ENCODE peak calls at places on chromosomes 5 and 9, in nine cellular contexts. One of them, this sample, is unnamed.

GRCh38 chr5:1268666-1269065 is 26.2 kb downstream of the TERT start:
- DNase-seq in NAMALWA: no peak
- DNase-seq in AML-193: no peak
- DNase-seq in BJ: no peak
- DNase-seq in naive thymus-derived CD8-positive, alpha-beta T cell: peak
- DNase-seq in stimulated activated CD4-positive, alpha-beta T cell treated with anti-CD3 and anti-CD28 coated beads, Interleukin-4, amount 100 ng/mL, for 48 hours: peak
- DNase-seq in NCI-H345: no peak
- DNase-seq in lung microvascular endothelial cell: no peak
- DNase-seq in NCI-H2029 treated with DMSO at 0.1 percent for 48 hours: no peak
- DNase-seq in this sample: peak

GRCh38 chr9:13478235-13478634 is 198.7 kb upstream of the MPDZ start:
- DNase-seq in NAMALWA: no peak
- DNase-seq in lung microvascular endothelial cell: no peak
- DNase-seq in NCI-H345: no peak
- DNase-seq in AML-193: no peak
- DNase-seq in NCI-H2029 treated with DMSO at 0.1 percent for 48 hours: no peak
- DNase-seq in stimulated activated CD4-positive, alpha-beta T cell treated with anti-CD3 and anti-CD28 coated beads, Interleukin-4, amount 100 ng/mL, for 48 hours: no peak
- DNase-seq in BJ: no peak
- DNase-seq in naive thymus-derived CD8-positive, alpha-beta T cell: no peak
- DNase-seq in this sample: no peak

GRCh38 chr9:15824310-15824709 is 271.5 kb downstream of the CCDC171 start:
- DNase-seq in naive thymus-derived CD8-positive, alpha-beta T cell: no peak
- DNase-seq in AML-193: no peak
- DNase-seq in NCI-H345: no peak
- DNase-seq in BJ: no peak
- DNase-seq in NCI-H2029 treated with DMSO at 0.1 percent for 48 hours: no peak
- DNase-seq in lung microvascular endothelial cell: peak
- DNase-seq in NAMALWA: peak
- DNase-seq in stimulated activated CD4-positive, alpha-beta T cell treated with anti-CD3 and anti-CD28 coated beads, Interleukin-4, amount 100 ng/mL, for 48 hours: no peak
- DNase-seq in this sample: no peak

GRCh38 chr5:42005561-42006153 is 80.6 kb downstream of the FBXO4 start:
- DNase-seq in NCI-H345: no peak
- DNase-seq in lung microvascular endothelial cell: peak
- DNase-seq in stimulated activated CD4-positive, alpha-beta T cell treated with anti-CD3 and anti-CD28 coated beads, Interleukin-4, amount 100 ng/mL, for 48 hours: no peak
- DNase-seq in NCI-H2029 treated with DMSO at 0.1 percent for 48 hours: no peak
- DNase-seq in NAMALWA: peak
- DNase-seq in BJ: no peak
- DNase-seq in naive thymus-derived CD8-positive, alpha-beta T cell: peak
- DNase-seq in AML-193: peak
- DNase-seq in this sample: no peak

GRCh38 chr5:120955795-120956194 is 491.7 kb downstream of the PRR16 start:
- DNase-seq in AML-193: no peak
- DNase-seq in NCI-H2029 treated with DMSO at 0.1 percent for 48 hours: no peak
- DNase-seq in BJ: no peak
- DNase-seq in stimulated activated CD4-positive, alpha-beta T cell treated with anti-CD3 and anti-CD28 coated beads, Interleukin-4, amount 100 ng/mL, for 48 hours: no peak
- DNase-seq in lung microvascular endothelial cell: no peak
- DNase-seq in NCI-H345: no peak
- DNase-seq in naive thymus-derived CD8-positive, alpha-beta T cell: no peak
- DNase-seq in NAMALWA: no peak
- DNase-seq in this sample: no peak

GRCh38 chr5:111224561-111224989 is 391 bp downstream of the CAMK4 start:
- DNase-seq in NCI-H345: peak
- DNase-seq in stimulated activated CD4-positive, alpha-beta T cell treated with anti-CD3 and anti-CD28 coated beads, Interleukin-4, amount 100 ng/mL, for 48 hours: peak
- DNase-seq in naive thymus-derived CD8-positive, alpha-beta T cell: no peak
- DNase-seq in BJ: no peak
- DNase-seq in AML-193: no peak
- DNase-seq in lung microvascular endothelial cell: no peak
- DNase-seq in NCI-H2029 treated with DMSO at 0.1 percent for 48 hours: no peak
- DNase-seq in NAMALWA: no peak
- DNase-seq in this sample: no peak

GRCh38 chr5:78293856-78294249 is 645 bp downstream of the AP3B1 start:
- DNase-seq in naive thymus-derived CD8-positive, alpha-beta T cell: no peak
- DNase-seq in BJ: no peak
- DNase-seq in NCI-H345: no peak
- DNase-seq in lung microvascular endothelial cell: peak
- DNase-seq in AML-193: no peak
- DNase-seq in NCI-H2029 treated with DMSO at 0.1 percent for 48 hours: no peak
- DNase-seq in NAMALWA: peak
- DNase-seq in stimulated activated CD4-positive, alpha-beta T cell treated with anti-CD3 and anti-CD28 coated beads, Interleukin-4, amount 100 ng/mL, for 48 hours: no peak
- DNase-seq in this sample: no peak

GRCh38 chr5:122067330-122067885 is 10.7 kb downstream of the LOX start:
- DNase-seq in naive thymus-derived CD8-positive, alpha-beta T cell: no peak
- DNase-seq in BJ: no peak
- DNase-seq in NAMALWA: no peak
- DNase-seq in stimulated activated CD4-positive, alpha-beta T cell treated with anti-CD3 and anti-CD28 coated beads, Interleukin-4, amount 100 ng/mL, for 48 hours: no peak
- DNase-seq in NCI-H345: no peak
- DNase-seq in NCI-H2029 treated with DMSO at 0.1 percent for 48 hours: no peak
- DNase-seq in AML-193: no peak
- DNase-seq in lung microvascular endothelial cell: no peak
- DNase-seq in this sample: no peak

GRCh38 chr9:113632776-113633590 is 169.5 kb downstream of the RGS3 start:
- DNase-seq in lung microvascular endothelial cell: no peak
- DNase-seq in stimulated activated CD4-positive, alpha-beta T cell treated with anti-CD3 and anti-CD28 coated beads, Interleukin-4, amount 100 ng/mL, for 48 hours: peak
- DNase-seq in BJ: no peak
- DNase-seq in NCI-H345: no peak
- DNase-seq in naive thymus-derived CD8-positive, alpha-beta T cell: no peak
- DNase-seq in AML-193: no peak
- DNase-seq in NCI-H2029 treated with DMSO at 0.1 percent for 48 hours: no peak
- DNase-seq in NAMALWA: no peak
- DNase-seq in this sample: no peak

GRCh38 chr9:101476576-101477208 is 41.1 kb upstream of the ALDOB start:
- DNase-seq in NAMALWA: no peak
- DNase-seq in naive thymus-derived CD8-positive, alpha-beta T cell: no peak
- DNase-seq in lung microvascular endothelial cell: no peak
- DNase-seq in stimulated activated CD4-positive, alpha-beta T cell treated with anti-CD3 and anti-CD28 coated beads, Interleukin-4, amount 100 ng/mL, for 48 hours: no peak
- DNase-seq in AML-193: no peak
- DNase-seq in BJ: no peak
- DNase-seq in NCI-H2029 treated with DMSO at 0.1 percent for 48 hours: no peak
- DNase-seq in NCI-H345: no peak
- DNase-seq in this sample: no peak

GRCh38 chr5:177296581-177296980 is 6.9 kb downstream of the RAB24 start:
- DNase-seq in NAMALWA: no peak
- DNase-seq in stimulated activated CD4-positive, alpha-beta T cell treated with anti-CD3 and anti-CD28 coated beads, Interleukin-4, amount 100 ng/mL, for 48 hours: no peak
- DNase-seq in NCI-H345: no peak
- DNase-seq in AML-193: no peak
- DNase-seq in BJ: no peak
- DNase-seq in naive thymus-derived CD8-positive, alpha-beta T cell: no peak
- DNase-seq in lung microvascular endothelial cell: peak
- DNase-seq in NCI-H2029 treated with DMSO at 0.1 percent for 48 hours: peak
- DNase-seq in this sample: no peak

GRCh38 chr5:73213566-73213998 is 40.6 kb downstream of the TMEM174 start:
- DNase-seq in NCI-H2029 treated with DMSO at 0.1 percent for 48 hours: peak
- DNase-seq in NAMALWA: no peak
- DNase-seq in stimulated activated CD4-positive, alpha-beta T cell treated with anti-CD3 and anti-CD28 coated beads, Interleukin-4, amount 100 ng/mL, for 48 hours: no peak
- DNase-seq in AML-193: no peak
- DNase-seq in BJ: peak
- DNase-seq in naive thymus-derived CD8-positive, alpha-beta T cell: no peak
- DNase-seq in NCI-H345: peak
- DNase-seq in lung microvascular endothelial cell: no peak
- DNase-seq in this sample: no peak

GRCh38 chr5:98248949-98249348 is 524.5 kb upstream of the RGMB start:
- DNase-seq in NCI-H2029 treated with DMSO at 0.1 percent for 48 hours: no peak
- DNase-seq in BJ: peak
- DNase-seq in lung microvascular endothelial cell: no peak
- DNase-seq in NCI-H345: no peak
- DNase-seq in NAMALWA: no peak
- DNase-seq in AML-193: no peak
- DNase-seq in stimulated activated CD4-positive, alpha-beta T cell treated with anti-CD3 and anti-CD28 coated beads, Interleukin-4, amount 100 ng/mL, for 48 hours: no peak
- DNase-seq in naive thymus-derived CD8-positive, alpha-beta T cell: no peak
- DNase-seq in this sample: no peak

GRCh38 chr5:140713562-140714094 is 13.4 kb downstream of the ZMAT2 start:
- DNase-seq in lung microvascular endothelial cell: no peak
- DNase-seq in AML-193: no peak
- DNase-seq in stimulated activated CD4-positive, alpha-beta T cell treated with anti-CD3 and anti-CD28 coated beads, Interleukin-4, amount 100 ng/mL, for 48 hours: no peak
- DNase-seq in naive thymus-derived CD8-positive, alpha-beta T cell: no peak
- DNase-seq in NCI-H2029 treated with DMSO at 0.1 percent for 48 hours: no peak
- DNase-seq in BJ: no peak
- DNase-seq in NAMALWA: no peak
- DNase-seq in NCI-H345: no peak
- DNase-seq in this sample: no peak

GRCh38 chr9:2192356-2192979 is 177.3 kb downstream of the SMARCA2 start:
- DNase-seq in naive thymus-derived CD8-positive, alpha-beta T cell: no peak
- DNase-seq in BJ: no peak
- DNase-seq in NCI-H2029 treated with DMSO at 0.1 percent for 48 hours: no peak
- DNase-seq in stimulated activated CD4-positive, alpha-beta T cell treated with anti-CD3 and anti-CD28 coated beads, Interleukin-4, amount 100 ng/mL, for 48 hours: no peak
- DNase-seq in lung microvascular endothelial cell: no peak
- DNase-seq in NCI-H345: no peak
- DNase-seq in NAMALWA: no peak
- DNase-seq in AML-193: no peak
- DNase-seq in this sample: no peak